ENCODE peak calls at places on chromosomes 13 and 19, in eight cellular contexts. U is body of pancreas, B is IMR-90, S is A673, C is progenitor cell of endocrine pancreas, F is MCF 10A, R is fibroblast of the aortic adventitia, A is astrocyte of the spinal cord. E is an unnamed sample.

GRCh38 chr19:29675650-29676186 is 10.5 kb downstream of the PLEKHF1 start:
- DNase-seq in F (no peak), C (no peak), A (no peak), B (no peak), R (no peak), S (no peak), U (no peak), E (no peak)

GRCh38 chr19:1067341-1068103 is 555 bp downstream of the ARHGAP45 start:
- DNase-seq in F (no peak), S (no peak), B (no peak), A (no peak), C (no peak), U (no peak), R (no peak), E (peak)

GRCh38 chr19:46176116-46176860 is 28.2 kb downstream of the IGFL2 start:
- DNase-seq in U (no peak), A (no peak), S (no peak), R (no peak), F (no peak), C (no peak), B (no peak), E (peak)

GRCh38 chr19:54433697-54434096 is 15.3 kb upstream of the LENG8 start:
- DNase-seq in F (no peak), U (no peak), C (no peak), A (no peak), B (no peak), S (no peak), R (no peak), E (no peak)

GRCh38 chr19:47232422-47233211 is 1.6 kb upstream of the BBC3 start:
- DNase-seq in F (peak), C (no peak), U (no peak), S (no peak), R (peak), A (peak), B (peak), E (peak)

GRCh38 chr19:42420055-42420544 is 7.1 kb downstream of the LIPE start:
- DNase-seq in F (peak), U (peak), R (peak), S (peak), A (no peak), C (no peak), B (peak), E (peak)

GRCh38 chr19:1243768-1244692 is 2.5 kb downstream of the ATP5F1D start:
- DNase-seq in R (peak), C (peak), B (peak), U (peak), A (peak), S (peak), F (peak), E (peak)

GRCh38 chr13:91017031-91017668 is 330.3 kb upstream of the MIR17HG start:
- DNase-seq in B (peak), R (peak), A (peak), C (peak), F (peak), S (peak), U (peak), E (peak)

GRCh38 chr13:49304763-49305695 is 57.3 kb downstream of the CDADC1 start:
- DNase-seq in A (no peak), C (no peak), U (no peak), B (no peak), R (no peak), S (no peak), F (no peak), E (no peak)

GRCh38 chr13:111486331-111486730 is 165.9 kb downstream of the TEX29 start:
- DNase-seq in F (no peak), S (no peak), R (no peak), C (no peak), A (no peak), U (no peak), B (no peak), E (no peak)

GRCh38 chr19:4897146-4897545 is 5.5 kb downstream of the ARRDC5 start:
- DNase-seq in U (no peak), S (no peak), F (no peak), R (no peak), A (no peak), B (no peak), C (no peak), E (no peak)

GRCh38 chr13:27631156-27631555 is 9.5 kb downstream of the POLR1D start:
- DNase-seq in C (no peak), R (no peak), B (no peak), S (no peak), U (peak), A (no peak), F (no peak), E (no peak)

GRCh38 chr19:33507021-33507956 is 14.3 kb downstream of the PEPD start:
- DNase-seq in U (no peak), C (no peak), F (no peak), S (no peak), R (no peak), B (no peak), A (no peak), E (no peak)

GRCh38 chr19:14767466-14767971 is 10.8 kb downstream of the ADGRE2 start:
- DNase-seq in U (no peak), F (no peak), S (no peak), B (no peak), R (no peak), A (no peak), C (no peak), E (no peak)

GRCh38 chr13:110869805-110870706 is 44.8 kb downstream of the ANKRD10 start:
- DNase-seq in F (peak), U (peak), C (no peak), S (peak), A (peak), B (peak), R (peak), E (no peak)

GRCh38 chr19:50723069-50723468 is at the start of gene CLEC11A:
- DNase-seq in S (peak), C (no peak), R (peak), B (peak), A (peak), F (no peak), U (peak), E (no peak)

GRCh38 chr13:33236021-33236420 is 49.5 kb downstream of the STARD13 start:
- DNase-seq in A (peak), U (no peak), B (peak), F (peak), C (no peak), S (no peak), R (peak), E (no peak)

GRCh38 chr19:18558202-18558555 is 509 bp downstream of the KXD1 start:
- DNase-seq in C (no peak), A (peak), U (no peak), S (no peak), B (no peak), R (peak), F (no peak), E (no peak)

GRCh38 chr13:98981596-98982195 is 3.8 kb upstream of the DOCK9 start:
- DNase-seq in R (no peak), A (no peak), B (no peak), F (no peak), C (no peak), U (no peak), S (no peak), E (no peak)

GRCh38 chr19:28074773-28075172 is 1138.2 kb downstream of the UQCRFS1 start:
- DNase-seq in S (no peak), C (no peak), B (no peak), U (no peak), A (no peak), F (no peak), R (no peak), E (peak)

GRCh38 chr13:24085662-24086061 is 74.9 kb upstream of the SPATA13 start:
- DNase-seq in R (no peak), A (no peak), U (peak), F (no peak), C (no peak), B (no peak), S (no peak), E (no peak)

GRCh38 chr19:1601613-1602064 is 3.6 kb downstream of the UQCR11 start:
- DNase-seq in B (no peak), U (no peak), S (no peak), A (no peak), C (no peak), R (no peak), F (no peak), E (no peak)

GRCh38 chr13:32017449-32017848 is 14.1 kb upstream of the FRY start:
- DNase-seq in S (no peak), A (no peak), R (no peak), U (no peak), C (no peak), B (no peak), F (no peak), E (no peak)

DNA sequence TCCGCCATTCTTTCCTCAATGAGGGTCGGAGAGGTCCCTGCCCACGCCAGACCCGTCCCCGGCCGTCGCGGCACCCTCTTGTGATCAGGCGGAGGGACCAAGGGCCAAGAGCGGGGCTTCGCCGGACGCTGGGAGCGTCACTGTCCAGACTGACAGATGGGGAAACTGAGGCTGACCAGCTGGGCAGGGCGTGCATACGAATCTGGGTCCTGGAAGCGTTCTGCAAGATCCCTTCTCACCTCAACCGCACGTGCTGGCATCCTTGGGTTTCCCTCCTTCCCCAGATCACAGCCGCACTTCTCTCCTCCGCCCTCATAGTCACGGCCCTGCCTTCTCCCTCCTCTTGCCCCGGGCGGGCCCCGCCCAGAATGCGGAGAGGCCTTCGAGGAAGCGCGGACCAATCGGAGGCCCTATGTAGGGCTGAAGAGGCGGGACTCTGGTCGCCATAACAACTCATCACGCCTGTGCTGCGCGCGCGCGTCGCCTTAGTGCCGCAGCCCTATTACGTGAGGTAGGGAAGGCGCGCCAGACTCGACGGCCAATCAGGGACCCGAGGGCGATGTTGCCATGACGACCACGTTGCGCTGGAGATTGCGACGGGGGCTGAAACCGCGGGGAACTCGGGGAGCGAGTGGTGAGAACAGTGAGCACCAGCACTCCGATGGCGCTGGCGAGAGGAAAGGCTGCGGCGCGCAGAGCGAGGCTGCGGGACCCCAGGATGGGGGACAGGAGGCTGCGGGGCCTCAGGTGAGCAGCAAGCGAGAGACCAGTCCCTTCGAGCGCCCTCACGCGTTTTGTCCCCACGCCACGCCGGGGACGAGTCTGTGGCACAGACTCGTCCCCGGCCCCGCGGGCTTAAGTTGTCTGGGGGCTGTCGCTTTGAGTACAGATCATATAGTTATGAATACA is 5.7 kb downstream of the RNF225 start:
- DNase-seq in A (peak), B (peak), S (peak), R (peak), U (peak), F (peak), C (peak), E (peak)
- TF ChIP-seq CTCF in A (peak), B (no peak), S (no peak), R (no peak), U (no peak), F (no peak), C (no peak), E (no peak)

DNA sequence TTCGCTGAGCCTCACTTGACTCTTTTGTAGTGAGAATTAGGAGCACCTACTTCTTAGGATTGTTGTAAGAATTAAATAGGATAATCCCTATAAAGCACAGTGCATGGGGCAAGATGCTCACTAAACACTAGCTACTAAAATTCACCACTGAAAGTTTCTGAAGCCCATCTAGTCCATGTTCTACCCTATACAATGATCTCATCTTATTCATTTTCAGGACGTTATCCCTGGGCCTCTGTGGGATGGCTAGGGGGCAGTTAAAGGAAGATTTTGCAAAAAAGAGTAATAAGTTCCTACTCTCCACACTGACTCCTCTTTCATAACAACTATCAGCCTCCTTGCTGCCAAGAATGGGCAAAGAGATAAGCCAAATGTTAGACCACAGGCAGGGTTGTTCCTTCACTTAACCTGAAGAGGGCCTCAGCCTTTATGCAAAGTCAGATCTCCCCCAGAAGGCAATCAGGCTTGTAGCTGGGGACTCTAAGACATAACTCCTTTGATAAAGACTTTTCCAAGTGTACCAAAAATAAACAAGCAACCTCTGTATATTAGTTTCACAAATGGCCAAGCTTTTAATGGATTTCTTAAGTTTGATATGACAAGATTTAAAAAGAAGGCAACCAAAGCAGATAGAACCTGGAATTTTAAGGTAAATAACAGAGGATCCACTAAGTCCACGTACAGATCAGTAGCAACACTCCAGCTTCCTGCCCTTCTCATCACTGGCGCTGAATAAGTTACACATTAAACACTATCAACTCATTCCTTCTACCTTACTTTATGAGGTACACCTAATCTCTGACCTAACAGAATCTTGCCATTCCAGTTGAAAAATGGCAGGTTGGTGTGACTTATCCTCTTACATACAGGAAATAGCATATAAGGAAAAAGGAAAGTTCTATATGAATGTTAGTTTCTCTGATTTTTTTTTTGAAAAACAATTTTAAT is 44.4 kb downstream of the ELF1 start:
- DNase-seq in R (peak), F (peak), B (peak), U (peak), S (peak), A (peak), C (no peak), E (no peak)
- TF ChIP-seq CTCF in R (peak), F (peak), B (peak), U (peak), S (peak), A (peak), C (peak), E (peak)

GRCh38 chr13:47457631-47458030 is 543.4 kb downstream of the SUCLA2 start:
- DNase-seq in B (peak), C (no peak), S (no peak), F (peak), R (peak), A (no peak), U (no peak), E (no peak)
- TF ChIP-seq CTCF in B (no peak), C (no peak), S (no peak), F (no peak), R (no peak), A (no peak), U (no peak), E (no peak)

GRCh38 chr13:103788061-103788652 is 721.9 kb upstream of the SLC10A2 start:
- DNase-seq in C (no peak), U (no peak), A (no peak), R (no peak), F (peak), B (no peak), S (peak), E (no peak)
- TF ChIP-seq CTCF in C (peak), U (no peak), A (peak), R (no peak), F (peak), B (no peak), S (peak), E (no peak)

GRCh38 chr13:84985860-84986259 is 813.4 kb downstream of the SLITRK6 start:
- DNase-seq in F (no peak), R (no peak), S (peak), C (no peak), U (no peak), A (no peak), B (no peak), E (no peak)
- TF ChIP-seq CTCF in F (no peak), R (no peak), S (peak), C (no peak), U (no peak), A (peak), B (no peak), E (no peak)

E was measured in GM13976.